ENCODE peak calls at places on chromosomes 6 and 20, in ten cellular contexts. One of them, this sample, is unnamed.

GRCh38 chr6:390914-391558 is 516 bp upstream of the IRF4 start:
- DNase-seq in lower lobe of right lung: no peak
- DNase-seq in fibroblast of lung: peak
- DNase-seq in astrocyte of the spinal cord: no peak
- DNase-seq in fibroblast of the aortic adventitia: peak
- DNase-seq in lung: no peak
- DNase-seq in dorsolateral prefrontal cortex: no peak
- DNase-seq in foreskin fibroblast: peak
- DNase-seq in heart left ventricle: no peak
- DNase-seq in AG04449: no peak
- DNase-seq in this sample: no peak

GRCh38 chr6:87673237-87673636 is 28.8 kb downstream of the AKIRIN2 start:
- DNase-seq in lower lobe of right lung: no peak
- DNase-seq in fibroblast of lung: no peak
- DNase-seq in astrocyte of the spinal cord: no peak
- DNase-seq in fibroblast of the aortic adventitia: no peak
- DNase-seq in lung: no peak
- DNase-seq in dorsolateral prefrontal cortex: no peak
- DNase-seq in foreskin fibroblast: no peak
- DNase-seq in heart left ventricle: no peak
- DNase-seq in AG04449: no peak
- DNase-seq in this sample: no peak

GRCh38 chr20:59018817-59019216 is 412 bp upstream of the TUBB1 start:
- DNase-seq in lower lobe of right lung: no peak
- DNase-seq in fibroblast of lung: no peak
- DNase-seq in astrocyte of the spinal cord: no peak
- DNase-seq in fibroblast of the aortic adventitia: no peak
- DNase-seq in lung: peak
- DNase-seq in dorsolateral prefrontal cortex: no peak
- DNase-seq in foreskin fibroblast: no peak
- DNase-seq in heart left ventricle: no peak
- DNase-seq in AG04449: no peak
- DNase-seq in this sample: no peak

GRCh38 chr20:62822788-62823651 is 6.2 kb downstream of the COL9A3 start:
- DNase-seq in lower lobe of right lung: no peak
- DNase-seq in fibroblast of lung: no peak
- DNase-seq in astrocyte of the spinal cord: no peak
- DNase-seq in fibroblast of the aortic adventitia: no peak
- DNase-seq in lung: no peak
- DNase-seq in dorsolateral prefrontal cortex: no peak
- DNase-seq in foreskin fibroblast: no peak
- DNase-seq in heart left ventricle: no peak
- DNase-seq in AG04449: no peak
- DNase-seq in this sample: no peak

GRCh38 chr20:58629213-58629575 is 21.9 kb upstream of the STX16 start:
- DNase-seq in lower lobe of right lung: no peak
- DNase-seq in fibroblast of lung: no peak
- DNase-seq in astrocyte of the spinal cord: no peak
- DNase-seq in fibroblast of the aortic adventitia: no peak
- DNase-seq in lung: no peak
- DNase-seq in dorsolateral prefrontal cortex: no peak
- DNase-seq in foreskin fibroblast: no peak
- DNase-seq in heart left ventricle: no peak
- DNase-seq in AG04449: no peak
- DNase-seq in this sample: no peak

GRCh38 chr6:39357998-39358686 is 35.6 kb upstream of the KCNK16 start:
- DNase-seq in lower lobe of right lung: no peak
- DNase-seq in fibroblast of lung: peak
- DNase-seq in astrocyte of the spinal cord: peak
- DNase-seq in fibroblast of the aortic adventitia: peak
- DNase-seq in lung: no peak
- DNase-seq in dorsolateral prefrontal cortex: no peak
- DNase-seq in foreskin fibroblast: peak
- DNase-seq in heart left ventricle: peak
- DNase-seq in AG04449: no peak
- DNase-seq in this sample: no peak

GRCh38 chr20:32132911-32133549 is 23.5 kb downstream of the TM9SF4 start:
- DNase-seq in lower lobe of right lung: no peak
- DNase-seq in fibroblast of lung: no peak
- DNase-seq in astrocyte of the spinal cord: no peak
- DNase-seq in fibroblast of the aortic adventitia: no peak
- DNase-seq in lung: no peak
- DNase-seq in dorsolateral prefrontal cortex: no peak
- DNase-seq in foreskin fibroblast: no peak
- DNase-seq in heart left ventricle: no peak
- DNase-seq in AG04449: no peak
- DNase-seq in this sample: peak

GRCh38 chr20:43744966-43745733 is 18.3 kb upstream of the GTSF1L start:
- DNase-seq in lower lobe of right lung: peak
- DNase-seq in fibroblast of lung: no peak
- DNase-seq in astrocyte of the spinal cord: no peak
- DNase-seq in fibroblast of the aortic adventitia: no peak
- DNase-seq in lung: no peak
- DNase-seq in dorsolateral prefrontal cortex: no peak
- DNase-seq in foreskin fibroblast: no peak
- DNase-seq in heart left ventricle: no peak
- DNase-seq in AG04449: no peak
- DNase-seq in this sample: no peak

GRCh38 chr20:35511814-35512420 is 17.5 kb downstream of the C20orf173 start:
- DNase-seq in lower lobe of right lung: no peak
- DNase-seq in fibroblast of lung: peak
- DNase-seq in astrocyte of the spinal cord: peak
- DNase-seq in fibroblast of the aortic adventitia: peak
- DNase-seq in lung: no peak
- DNase-seq in dorsolateral prefrontal cortex: peak
- DNase-seq in foreskin fibroblast: peak
- DNase-seq in heart left ventricle: no peak
- DNase-seq in AG04449: no peak
- DNase-seq in this sample: no peak

GRCh38 chr6:3088446-3088845 is 20.2 kb downstream of the RIPK1 start:
- DNase-seq in lower lobe of right lung: no peak
- DNase-seq in fibroblast of lung: peak
- DNase-seq in astrocyte of the spinal cord: peak
- DNase-seq in fibroblast of the aortic adventitia: peak
- DNase-seq in lung: no peak
- DNase-seq in dorsolateral prefrontal cortex: no peak
- DNase-seq in foreskin fibroblast: no peak
- DNase-seq in heart left ventricle: no peak
- DNase-seq in AG04449: no peak
- DNase-seq in this sample: no peak

GRCh38 chr6:156559151-156559690 is 218.0 kb upstream of the ARID1B start:
- DNase-seq in lower lobe of right lung: no peak
- DNase-seq in fibroblast of lung: no peak
- DNase-seq in astrocyte of the spinal cord: no peak
- DNase-seq in fibroblast of the aortic adventitia: no peak
- DNase-seq in lung: no peak
- DNase-seq in dorsolateral prefrontal cortex: no peak
- DNase-seq in foreskin fibroblast: no peak
- DNase-seq in heart left ventricle: no peak
- DNase-seq in AG04449: no peak
- DNase-seq in this sample: no peak

GRCh38 chr6:139402935-139403386 is 28.5 kb upstream of the CITED2 start:
- DNase-seq in lower lobe of right lung: no peak
- DNase-seq in fibroblast of lung: peak
- DNase-seq in astrocyte of the spinal cord: peak
- DNase-seq in fibroblast of the aortic adventitia: peak
- DNase-seq in lung: peak
- DNase-seq in dorsolateral prefrontal cortex: no peak
- DNase-seq in foreskin fibroblast: peak
- DNase-seq in heart left ventricle: no peak
- DNase-seq in AG04449: peak
- DNase-seq in this sample: no peak

GRCh38 chr6:157659536-157660271 is 163.3 kb upstream of the SNX9 start:
- DNase-seq in lower lobe of right lung: no peak
- DNase-seq in fibroblast of lung: no peak
- DNase-seq in astrocyte of the spinal cord: no peak
- DNase-seq in fibroblast of the aortic adventitia: no peak
- DNase-seq in lung: no peak
- DNase-seq in dorsolateral prefrontal cortex: no peak
- DNase-seq in foreskin fibroblast: no peak
- DNase-seq in heart left ventricle: no peak
- DNase-seq in AG04449: no peak
- DNase-seq in this sample: no peak

GRCh38 chr20:50271674-50272412 is 81.2 kb downstream of the CEBPB start:
- DNase-seq in lower lobe of right lung: peak
- DNase-seq in fibroblast of lung: no peak
- DNase-seq in astrocyte of the spinal cord: no peak
- DNase-seq in fibroblast of the aortic adventitia: no peak
- DNase-seq in lung: peak
- DNase-seq in dorsolateral prefrontal cortex: no peak
- DNase-seq in foreskin fibroblast: no peak
- DNase-seq in heart left ventricle: peak
- DNase-seq in AG04449: no peak
- DNase-seq in this sample: no peak

GRCh38 chr6:8686077-8686476 is 250.7 kb upstream of the SLC35B3 start:
- DNase-seq in lower lobe of right lung: no peak
- DNase-seq in fibroblast of lung: no peak
- DNase-seq in astrocyte of the spinal cord: no peak
- DNase-seq in fibroblast of the aortic adventitia: no peak
- DNase-seq in lung: no peak
- DNase-seq in dorsolateral prefrontal cortex: no peak
- DNase-seq in foreskin fibroblast: no peak
- DNase-seq in heart left ventricle: no peak
- DNase-seq in AG04449: no peak
- DNase-seq in this sample: no peak

GRCh38 chr20:20894753-20895152 is 182.3 kb upstream of the RALGAPA2 start:
- DNase-seq in lower lobe of right lung: no peak
- DNase-seq in fibroblast of lung: no peak
- DNase-seq in astrocyte of the spinal cord: no peak
- DNase-seq in fibroblast of the aortic adventitia: no peak
- DNase-seq in lung: no peak
- DNase-seq in dorsolateral prefrontal cortex: no peak
- DNase-seq in foreskin fibroblast: no peak
- DNase-seq in heart left ventricle: peak
- DNase-seq in AG04449: no peak
- DNase-seq in this sample: no peak

GRCh38 chr6:99563056-99563723 is 5.3 kb downstream of the CCNC start:
- DNase-seq in lower lobe of right lung: no peak
- DNase-seq in fibroblast of lung: no peak
- DNase-seq in astrocyte of the spinal cord: no peak
- DNase-seq in fibroblast of the aortic adventitia: no peak
- DNase-seq in lung: no peak
- DNase-seq in dorsolateral prefrontal cortex: no peak
- DNase-seq in foreskin fibroblast: no peak
- DNase-seq in heart left ventricle: no peak
- DNase-seq in AG04449: no peak
- DNase-seq in this sample: no peak

GRCh38 chr6:13614926-13615801 is at the start of gene NOL7:
- DNase-seq in lower lobe of right lung: peak
- DNase-seq in fibroblast of lung: peak
- DNase-seq in astrocyte of the spinal cord: peak
- DNase-seq in fibroblast of the aortic adventitia: peak
- DNase-seq in lung: peak
- DNase-seq in dorsolateral prefrontal cortex: peak
- DNase-seq in foreskin fibroblast: peak
- DNase-seq in heart left ventricle: peak
- DNase-seq in AG04449: peak
- DNase-seq in this sample: peak
- TF ChIP-seq CTCF in lower lobe of right lung: peak
- TF ChIP-seq CTCF in fibroblast of lung: peak
- TF ChIP-seq CTCF in astrocyte of the spinal cord: peak
- TF ChIP-seq CTCF in fibroblast of the aortic adventitia: peak
- TF ChIP-seq CTCF in lung: peak
- TF ChIP-seq CTCF in dorsolateral prefrontal cortex: peak
- TF ChIP-seq CTCF in foreskin fibroblast: peak
- TF ChIP-seq CTCF in heart left ventricle: peak
- TF ChIP-seq CTCF in AG04449: peak
- TF ChIP-seq CTCF in this sample: peak

DNA sequence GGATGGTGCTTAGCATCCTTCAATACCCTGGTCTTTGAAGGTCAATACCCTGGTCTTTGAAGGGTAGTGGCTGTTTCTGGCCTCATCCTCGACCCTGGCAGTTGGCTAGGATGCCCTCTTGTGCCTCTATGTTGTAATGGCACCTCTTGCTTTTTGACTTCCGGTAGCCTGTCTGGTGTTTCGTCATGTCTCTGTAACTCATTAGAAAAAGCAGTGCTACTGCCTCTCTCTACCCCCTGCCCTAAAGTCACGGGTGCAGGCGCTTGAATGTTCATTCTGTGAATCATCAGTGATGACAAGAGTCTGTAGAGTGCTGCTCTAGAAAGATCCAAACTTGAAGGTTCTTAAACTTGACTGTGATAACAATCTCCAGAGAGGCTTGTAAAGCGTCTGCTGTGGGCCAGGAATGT is 28.3 kb downstream of the RSPO4 start:
- DNase-seq in lower lobe of right lung: no peak
- DNase-seq in fibroblast of lung: no peak
- DNase-seq in astrocyte of the spinal cord: peak
- DNase-seq in fibroblast of the aortic adventitia: peak
- DNase-seq in lung: peak
- DNase-seq in dorsolateral prefrontal cortex: no peak
- DNase-seq in foreskin fibroblast: peak
- DNase-seq in heart left ventricle: no peak
- DNase-seq in AG04449: peak
- DNase-seq in this sample: peak
- H3K4me3 ChIP-seq in lower lobe of right lung: no peak
- H3K4me3 ChIP-seq in fibroblast of lung: no peak
- H3K4me3 ChIP-seq in astrocyte of the spinal cord: no peak
- H3K4me3 ChIP-seq in fibroblast of the aortic adventitia: no peak
- H3K4me3 ChIP-seq in lung: no peak
- H3K4me3 ChIP-seq in dorsolateral prefrontal cortex: no peak
- H3K4me3 ChIP-seq in foreskin fibroblast: no peak
- H3K4me3 ChIP-seq in heart left ventricle: no peak
- H3K4me3 ChIP-seq in AG04449: no peak
- H3K4me3 ChIP-seq in this sample: no peak

GRCh38 chr20:23877524-23877923 is 2.0 kb downstream of the CST5 start:
- DNase-seq in lower lobe of right lung: no peak
- DNase-seq in fibroblast of lung: no peak
- DNase-seq in astrocyte of the spinal cord: no peak
- DNase-seq in fibroblast of the aortic adventitia: no peak
- DNase-seq in lung: no peak
- DNase-seq in dorsolateral prefrontal cortex: no peak
- DNase-seq in foreskin fibroblast: no peak
- DNase-seq in heart left ventricle: no peak
- DNase-seq in AG04449: no peak
- DNase-seq in this sample: no peak
- TF ChIP-seq CTCF in lower lobe of right lung: no peak
- TF ChIP-seq CTCF in fibroblast of lung: no peak
- TF ChIP-seq CTCF in astrocyte of the spinal cord: no peak
- TF ChIP-seq CTCF in fibroblast of the aortic adventitia: no peak
- TF ChIP-seq CTCF in lung: no peak
- TF ChIP-seq CTCF in dorsolateral prefrontal cortex: no peak
- TF ChIP-seq CTCF in foreskin fibroblast: no peak
- TF ChIP-seq CTCF in heart left ventricle: no peak
- TF ChIP-seq CTCF in AG04449: no peak
- TF ChIP-seq CTCF in this sample: no peak

GRCh38 chr20:2874456-2874855 is 1.2 kb downstream of the PTPRA start:
- DNase-seq in lower lobe of right lung: no peak
- DNase-seq in fibroblast of lung: no peak
- DNase-seq in astrocyte of the spinal cord: peak
- DNase-seq in fibroblast of the aortic adventitia: peak
- DNase-seq in lung: no peak
- DNase-seq in dorsolateral prefrontal cortex: no peak
- DNase-seq in foreskin fibroblast: no peak
- DNase-seq in heart left ventricle: no peak
- DNase-seq in AG04449: no peak
- DNase-seq in this sample: no peak
- H3K4me3 ChIP-seq in lower lobe of right lung: peak
- H3K4me3 ChIP-seq in fibroblast of lung: peak
- H3K4me3 ChIP-seq in astrocyte of the spinal cord: peak
- H3K4me3 ChIP-seq in fibroblast of the aortic adventitia: peak
- H3K4me3 ChIP-seq in lung: peak
- H3K4me3 ChIP-seq in dorsolateral prefrontal cortex: peak
- H3K4me3 ChIP-seq in foreskin fibroblast: peak
- H3K4me3 ChIP-seq in heart left ventricle: peak
- H3K4me3 ChIP-seq in AG04449: peak
- H3K4me3 ChIP-seq in this sample: peak